ENCODE peak calls at places on chromosomes 12 and 14, in seven cellular contexts. One of them, this sample, is unnamed. For H3K27me3, the result is how much of the 10 kb centered on the place peaks cover.

GRCh38 chr12:2291182-2291832 is 238.5 kb downstream of the CACNA1C start:
- DNase-seq in neuronal stem cell: peak
- DNase-seq in IMR-90: no peak
- DNase-seq in mesenchymal stem cell: peak
- DNase-seq in H1: peak
- DNase-seq in mesendoderm: peak
- DNase-seq in trophoblast cell: peak
- DNase-seq in this sample: peak

GRCh38 chr14:70784886-70785285 is 24.4 kb downstream of the MAP3K9 start:
- DNase-seq in H1: no peak
- DNase-seq in mesenchymal stem cell: no peak
- DNase-seq in trophoblast cell: no peak
- DNase-seq in mesendoderm: no peak
- DNase-seq in IMR-90: no peak
- DNase-seq in neuronal stem cell: no peak
- DNase-seq in this sample: no peak

GRCh38 chr14:65304963-65305362 is 107.6 kb upstream of the FUT8 start:
- DNase-seq in mesendoderm: no peak
- DNase-seq in neuronal stem cell: no peak
- DNase-seq in IMR-90: no peak
- DNase-seq in mesenchymal stem cell: no peak
- DNase-seq in H1: no peak
- DNase-seq in trophoblast cell: no peak
- DNase-seq in this sample: no peak

GRCh38 chr12:32309811-32310755 is 89.3 kb upstream of the FGD4 start:
- DNase-seq in mesendoderm: no peak
- DNase-seq in H1: no peak
- DNase-seq in trophoblast cell: no peak
- DNase-seq in neuronal stem cell: no peak
- DNase-seq in IMR-90: peak
- DNase-seq in mesenchymal stem cell: no peak
- DNase-seq in this sample: no peak

GRCh38 chr14:35949933-35950332 is 123.8 kb downstream of the BRMS1L start:
- DNase-seq in H1: no peak
- DNase-seq in mesendoderm: peak
- DNase-seq in IMR-90: no peak
- DNase-seq in mesenchymal stem cell: peak
- DNase-seq in neuronal stem cell: peak
- DNase-seq in trophoblast cell: no peak
- DNase-seq in this sample: no peak

GRCh38 chr14:23227566-23227965 is 10.2 kb upstream of the RNF212B start:
- DNase-seq in neuronal stem cell: no peak
- DNase-seq in mesenchymal stem cell: no peak
- DNase-seq in H1: no peak
- DNase-seq in IMR-90: no peak
- DNase-seq in trophoblast cell: no peak
- DNase-seq in mesendoderm: no peak
- DNase-seq in this sample: no peak

GRCh38 chr14:79578470-79578869 is 632.8 kb downstream of the DIO2 start:
- DNase-seq in neuronal stem cell: no peak
- DNase-seq in mesendoderm: no peak
- DNase-seq in mesenchymal stem cell: no peak
- DNase-seq in H1: no peak
- DNase-seq in IMR-90: no peak
- DNase-seq in trophoblast cell: no peak
- DNase-seq in this sample: no peak

GRCh38 chr14:103104654-103105511 is 10.4 kb downstream of the EXOC3L4 start:
- DNase-seq in mesendoderm: peak
- DNase-seq in mesenchymal stem cell: peak
- DNase-seq in H1: peak
- DNase-seq in neuronal stem cell: no peak
- DNase-seq in trophoblast cell: peak
- DNase-seq in IMR-90: peak
- DNase-seq in this sample: peak

GRCh38 chr12:41023836-41024235 is 164.3 kb upstream of the PDZRN4 start:
- DNase-seq in trophoblast cell: no peak
- DNase-seq in IMR-90: no peak
- DNase-seq in H1: no peak
- DNase-seq in mesenchymal stem cell: no peak
- DNase-seq in mesendoderm: no peak
- DNase-seq in neuronal stem cell: no peak
- DNase-seq in this sample: no peak
- H3K18ac ChIP-seq in trophoblast cell: no peak
- H3K18ac ChIP-seq in IMR-90: no peak
- H3K18ac ChIP-seq in H1: no peak
- H3K18ac ChIP-seq in mesenchymal stem cell: no peak
- H3K18ac ChIP-seq in mesendoderm: no peak
- H3K18ac ChIP-seq in neuronal stem cell: no peak
- H3K18ac ChIP-seq in this sample: no peak

GRCh38 chr12:89108265-89108664 is 244.0 kb downstream of the DUSP6 start:
- DNase-seq in IMR-90: no peak
- DNase-seq in trophoblast cell: no peak
- DNase-seq in H1: no peak
- DNase-seq in mesenchymal stem cell: no peak
- DNase-seq in mesendoderm: no peak
- DNase-seq in neuronal stem cell: no peak
- DNase-seq in this sample: no peak

GRCh38 chr12:89103831-89104230 is 248.5 kb downstream of the DUSP6 start:
- DNase-seq in IMR-90: no peak
- DNase-seq in neuronal stem cell: no peak
- DNase-seq in H1: no peak
- DNase-seq in mesenchymal stem cell: no peak
- DNase-seq in mesendoderm: no peak
- DNase-seq in trophoblast cell: no peak
- DNase-seq in this sample: no peak

GRCh38 chr12:89105243-89105642 is 247.1 kb downstream of the DUSP6 start:
- DNase-seq in mesendoderm: no peak
- DNase-seq in IMR-90: no peak
- DNase-seq in mesenchymal stem cell: no peak
- DNase-seq in neuronal stem cell: no peak
- DNase-seq in trophoblast cell: no peak
- DNase-seq in H1: no peak
- DNase-seq in this sample: no peak

GRCh38 chr12:89111964-89112363 is 240.3 kb downstream of the DUSP6 start:
- DNase-seq in IMR-90: no peak
- DNase-seq in H1: no peak
- DNase-seq in mesenchymal stem cell: no peak
- DNase-seq in mesendoderm: no peak
- DNase-seq in trophoblast cell: no peak
- DNase-seq in neuronal stem cell: no peak
- DNase-seq in this sample: no peak

GRCh38 chr12:89106950-89107349 is 245.4 kb downstream of the DUSP6 start:
- DNase-seq in mesendoderm: no peak
- DNase-seq in mesenchymal stem cell: no peak
- DNase-seq in IMR-90: no peak
- DNase-seq in neuronal stem cell: no peak
- DNase-seq in H1: no peak
- DNase-seq in trophoblast cell: no peak
- DNase-seq in this sample: no peak
- H3K27me3 ChIP-seq in mesendoderm: under half
- H3K27me3 ChIP-seq in mesenchymal stem cell: under half
- H3K27me3 ChIP-seq in IMR-90: under half
- H3K27me3 ChIP-seq in neuronal stem cell: under half
- H3K27me3 ChIP-seq in H1: under half
- H3K27me3 ChIP-seq in trophoblast cell: under half
- H3K27me3 ChIP-seq in this sample: under half

GRCh38 chr14:52360831-52361230 is 46.7 kb downstream of the PTGER2 start:
- DNase-seq in mesenchymal stem cell: peak
- DNase-seq in trophoblast cell: no peak
- DNase-seq in IMR-90: no peak
- DNase-seq in H1: no peak
- DNase-seq in neuronal stem cell: no peak
- DNase-seq in mesendoderm: peak
- DNase-seq in this sample: no peak
- H3K18ac ChIP-seq in mesenchymal stem cell: no peak
- H3K18ac ChIP-seq in trophoblast cell: no peak
- H3K18ac ChIP-seq in IMR-90: peak
- H3K18ac ChIP-seq in H1: no peak
- H3K18ac ChIP-seq in neuronal stem cell: no peak
- H3K18ac ChIP-seq in mesendoderm: no peak
- H3K18ac ChIP-seq in this sample: no peak

GRCh38 chr12:57626111-57626928 is 6.7 kb downstream of the B4GALNT1 start:
- DNase-seq in neuronal stem cell: no peak
- DNase-seq in mesenchymal stem cell: no peak
- DNase-seq in H1: peak
- DNase-seq in IMR-90: no peak
- DNase-seq in mesendoderm: no peak
- DNase-seq in trophoblast cell: no peak
- DNase-seq in this sample: peak
- H3K27me3 ChIP-seq in neuronal stem cell: under half
- H3K27me3 ChIP-seq in mesenchymal stem cell: half or more
- H3K27me3 ChIP-seq in H1: half or more
- H3K27me3 ChIP-seq in IMR-90: half or more
- H3K27me3 ChIP-seq in mesendoderm: half or more
- H3K27me3 ChIP-seq in trophoblast cell: half or more
- H3K27me3 ChIP-seq in this sample: half or more

DNA sequence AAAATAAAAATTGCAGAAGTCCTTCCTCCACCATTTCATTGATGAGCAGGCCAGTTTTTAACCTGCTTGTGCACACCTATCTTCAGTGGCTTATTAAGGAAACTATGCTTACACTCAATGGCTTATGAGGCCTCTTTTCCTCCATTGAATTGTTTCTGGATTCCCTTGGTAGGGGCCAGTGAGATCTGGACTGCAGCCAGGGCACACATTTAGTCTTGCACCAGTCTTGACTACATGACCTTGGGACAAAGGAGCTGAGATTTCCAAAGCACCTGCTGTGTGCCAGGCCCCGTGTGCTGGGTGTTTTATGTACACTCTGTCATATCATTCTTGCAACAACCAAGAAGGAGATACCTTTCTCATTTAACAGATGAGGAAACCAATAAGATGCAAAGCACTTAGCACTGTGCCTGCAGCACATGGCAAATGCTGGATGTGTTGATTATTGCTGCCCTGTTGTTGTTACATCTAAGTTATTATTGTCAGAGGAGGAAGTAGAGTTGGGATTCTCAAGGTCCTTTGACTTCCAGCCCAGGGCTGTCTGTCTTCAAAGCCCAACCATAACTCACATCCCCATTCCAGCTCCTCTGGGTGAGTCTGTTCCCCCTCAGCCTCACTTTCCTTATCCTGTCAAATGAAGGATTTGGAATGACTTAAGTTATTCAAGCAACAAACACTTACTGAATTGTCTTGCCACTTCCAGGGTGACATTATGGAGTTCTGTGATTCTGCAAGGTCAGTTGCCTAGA is 31.6 kb upstream of the RIN3 start:
- DNase-seq in mesendoderm: no peak
- DNase-seq in neuronal stem cell: no peak
- DNase-seq in trophoblast cell: no peak
- DNase-seq in IMR-90: no peak
- DNase-seq in mesenchymal stem cell: no peak
- DNase-seq in H1: peak
- DNase-seq in this sample: peak
- H3K18ac ChIP-seq in mesendoderm: no peak
- H3K18ac ChIP-seq in neuronal stem cell: no peak
- H3K18ac ChIP-seq in trophoblast cell: no peak
- H3K18ac ChIP-seq in IMR-90: no peak
- H3K18ac ChIP-seq in mesenchymal stem cell: no peak
- H3K18ac ChIP-seq in H1: no peak
- H3K18ac ChIP-seq in this sample: no peak

GRCh38 chr12:130330685-130331084 is 7.0 kb upstream of the PIWIL1 start:
- DNase-seq in IMR-90: no peak
- DNase-seq in mesendoderm: no peak
- DNase-seq in H1: no peak
- DNase-seq in mesenchymal stem cell: no peak
- DNase-seq in neuronal stem cell: no peak
- DNase-seq in trophoblast cell: no peak
- DNase-seq in this sample: no peak
- H3K27me3 ChIP-seq in IMR-90: under half
- H3K27me3 ChIP-seq in mesendoderm: under half
- H3K27me3 ChIP-seq in H1: under half
- H3K27me3 ChIP-seq in mesenchymal stem cell: under half
- H3K27me3 ChIP-seq in neuronal stem cell: under half
- H3K27me3 ChIP-seq in trophoblast cell: under half
- H3K27me3 ChIP-seq in this sample: under half

DNA sequence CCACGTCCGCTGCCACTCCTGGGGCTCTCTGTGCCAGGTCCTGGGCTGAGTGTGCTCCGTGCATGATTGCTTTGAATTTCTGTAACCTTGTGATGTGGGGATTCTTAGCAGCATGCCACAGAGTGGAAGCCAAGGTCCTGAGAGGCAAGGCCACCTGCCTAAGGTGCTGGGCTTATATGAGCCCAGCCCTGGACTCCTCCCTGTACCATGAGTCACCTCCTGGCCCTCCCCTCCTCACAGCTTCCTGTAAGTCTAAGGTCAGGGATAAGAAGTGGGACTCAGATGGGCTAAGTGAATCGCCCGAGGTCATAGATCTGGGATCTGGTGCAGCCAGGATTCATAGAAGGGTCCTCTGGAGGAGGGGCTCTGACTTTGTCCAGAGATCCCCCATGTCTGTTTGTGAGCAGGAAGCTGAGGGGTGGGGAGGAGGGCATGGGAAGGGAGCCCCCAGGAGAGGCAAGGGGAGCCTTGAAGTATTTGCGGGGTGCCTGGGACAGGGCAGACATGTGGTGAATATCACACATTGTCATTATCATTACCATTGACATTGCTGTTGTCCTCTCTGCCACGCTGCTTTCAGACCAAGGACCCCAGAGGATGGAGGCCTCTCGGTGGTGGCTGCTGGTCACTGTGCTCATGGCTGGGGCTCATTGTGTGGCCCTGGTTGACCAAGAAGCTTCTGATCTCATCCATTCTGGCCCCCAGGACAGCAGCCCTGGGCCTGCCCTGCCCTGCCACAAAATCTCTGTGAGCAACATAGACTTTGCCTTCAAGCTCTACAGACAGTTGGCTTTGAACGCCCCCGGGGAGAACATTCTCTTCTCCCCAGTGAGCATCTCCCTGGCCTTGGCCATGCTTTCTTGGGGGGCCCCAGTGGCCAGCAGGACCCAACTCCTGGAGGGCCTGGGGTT is 28.8 kb downstream of the SERPINA3 start:
- DNase-seq in H1: no peak
- DNase-seq in neuronal stem cell: no peak
- DNase-seq in IMR-90: no peak
- DNase-seq in mesenchymal stem cell: no peak
- DNase-seq in mesendoderm: peak
- DNase-seq in trophoblast cell: no peak
- DNase-seq in this sample: no peak
- H3K18ac ChIP-seq in H1: no peak
- H3K18ac ChIP-seq in neuronal stem cell: peak
- H3K18ac ChIP-seq in IMR-90: no peak
- H3K18ac ChIP-seq in mesenchymal stem cell: no peak
- H3K18ac ChIP-seq in mesendoderm: no peak
- H3K18ac ChIP-seq in trophoblast cell: no peak
- H3K18ac ChIP-seq in this sample: peak

DNA sequence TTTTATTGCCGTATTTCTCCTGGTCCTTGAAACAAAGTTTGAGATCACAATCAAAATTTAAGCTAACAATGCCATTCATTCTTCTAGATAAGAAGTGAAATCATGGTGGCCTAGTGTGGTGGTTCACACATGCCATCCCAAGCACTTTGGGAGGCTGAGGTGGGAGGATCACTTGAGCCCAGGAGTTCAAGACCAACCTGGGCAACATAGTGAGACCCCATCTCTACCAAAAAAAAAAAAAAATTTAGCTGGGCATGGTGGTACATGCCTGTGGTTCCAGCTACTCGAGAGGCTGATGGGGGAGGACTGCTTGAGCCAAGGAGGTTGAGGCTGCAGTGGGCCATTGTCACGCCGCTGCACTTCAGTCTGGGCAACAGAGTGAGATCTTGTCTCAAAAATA is 24.2 kb downstream of the GDF11 start:
- DNase-seq in mesenchymal stem cell: no peak
- DNase-seq in H1: no peak
- DNase-seq in mesendoderm: no peak
- DNase-seq in trophoblast cell: peak
- DNase-seq in neuronal stem cell: no peak
- DNase-seq in IMR-90: no peak
- DNase-seq in this sample: no peak
- H3K27me3 ChIP-seq in mesenchymal stem cell: under half
- H3K27me3 ChIP-seq in H1: under half
- H3K27me3 ChIP-seq in mesendoderm: under half
- H3K27me3 ChIP-seq in trophoblast cell: under half
- H3K27me3 ChIP-seq in neuronal stem cell: under half
- H3K27me3 ChIP-seq in IMR-90: under half
- H3K27me3 ChIP-seq in this sample: under half